ENCODE peak calls at places on chromosomes 7 and 10, in nine cellular contexts. R is Panc1; H is fibroblast of lung; C is endothelial cell of umbilical vein; E is transverse colon; W is lower lobe of right lung; K is SJSA1; X is hepatocyte; Y is CD4-positive, CD25-positive, alpha-beta regulatory T cell. L is an unnamed sample.
A peak's percentile ranks its signal among the peaks of the same experiment; 100 is the strongest.

GRCh38 chr7:5630670-5631069 is 150.8 kb downstream of the RNF216 start:
- DNase-seq in X (no peak), R (no peak), E (no peak), K (no peak), C (no peak), Y (no peak), W (no peak), H (no peak), L (no peak)

GRCh38 chr7:1372671-1373379 is 86.4 kb downstream of the MICALL2 start:
- DNase-seq in Y (no peak), C (no peak), H (no peak), X (no peak), E (no peak), K (no peak), R (no peak), W (no peak), L (no peak)

GRCh38 chr10:470339-471003 is 219.0 kb downstream of the DIP2C start:
- DNase-seq in W (no peak), K (no peak), H (no peak), X (no peak), Y (peak; percentile 31), E (no peak), C (no peak), R (no peak), L (no peak)

GRCh38 chr7:2637066-2637471 is 5.3 kb downstream of the TTYH3 start:
- DNase-seq in H (no peak), K (no peak), E (no peak), X (no peak), Y (no peak), W (no peak), R (no peak), C (no peak), L (no peak)

GRCh38 chr7:107999814-108000560 is 3.0 kb downstream of the LAMB1 start:
- DNase-seq in E (no peak), W (no peak), X (no peak), H (no peak), K (peak; percentile 73), Y (no peak), R (no peak), C (peak; percentile 82), L (no peak)

GRCh38 chr7:89334785-89335184 is 539.2 kb upstream of the TEX47 start:
- DNase-seq in E (no peak), H (no peak), Y (no peak), X (no peak), K (no peak), W (no peak), C (no peak), R (no peak), L (no peak)

GRCh38 chr10:102799691-102800435 is 37.4 kb downstream of the CYP17A1 start:
- DNase-seq in W (no peak), R (no peak), Y (no peak), X (no peak), E (no peak), H (no peak), K (no peak), C (peak; percentile 77), L (no peak)

GRCh38 chr10:1666147-1666546 is 71.2 kb downstream of the ADARB2 start:
- DNase-seq in R (no peak), K (no peak), Y (no peak), X (no peak), W (no peak), E (no peak), H (no peak), C (no peak), L (no peak)

GRCh38 chr7:3159039-3159438 is 115.4 kb upstream of the CARD11 start:
- DNase-seq in K (no peak), E (no peak), H (no peak), R (no peak), C (no peak), Y (no peak), X (no peak), W (no peak), L (no peak)

GRCh38 chr10:109881481-109881880 is 41.8 kb downstream of the XPNPEP1 start:
- DNase-seq in K (no peak), W (no peak), Y (no peak), R (no peak), C (no peak), X (no peak), E (no peak), H (no peak), L (no peak)

GRCh38 chr7:117395743-117396142 is 31.6 kb downstream of the ASZ1 start:
- DNase-seq in R (no peak), X (no peak), H (peak; percentile 71), K (no peak), E (no peak), Y (no peak), C (no peak), W (no peak), L (no peak)

GRCh38 chr10:20797290-20797689 is 99.8 kb downstream of the NEBL start:
- DNase-seq in C (no peak), Y (no peak), W (no peak), R (no peak), E (no peak), X (no peak), H (no peak), K (no peak), L (no peak)

GRCh38 chr10:94546058-94546595 is 539 bp downstream of the HELLS start:
- DNase-seq in C (peak; percentile 65), E (no peak), H (peak; percentile 30), Y (no peak), R (peak; percentile 25), K (no peak), W (no peak), X (no peak), L (no peak)

GRCh38 chr10:49055231-49055850 is 60.0 kb downstream of the VSTM4 start:
- DNase-seq in Y (no peak), X (peak; percentile 22), E (no peak), C (no peak), K (no peak), H (no peak), W (no peak), R (no peak), L (no peak)

GRCh38 chr10:131855396-131855762 is 45.4 kb upstream of the PPP2R2D start:
- DNase-seq in X (no peak), R (no peak), W (no peak), C (no peak), E (no peak), K (no peak), Y (no peak), H (no peak), L (no peak)

GRCh38 chr7:151304856-151305255 is 36.8 kb upstream of the NUB1 start:
- DNase-seq in R (no peak), K (peak; percentile 8), Y (no peak), C (no peak), H (no peak), W (no peak), E (no peak), X (peak; percentile 26), L (no peak)

DNA sequence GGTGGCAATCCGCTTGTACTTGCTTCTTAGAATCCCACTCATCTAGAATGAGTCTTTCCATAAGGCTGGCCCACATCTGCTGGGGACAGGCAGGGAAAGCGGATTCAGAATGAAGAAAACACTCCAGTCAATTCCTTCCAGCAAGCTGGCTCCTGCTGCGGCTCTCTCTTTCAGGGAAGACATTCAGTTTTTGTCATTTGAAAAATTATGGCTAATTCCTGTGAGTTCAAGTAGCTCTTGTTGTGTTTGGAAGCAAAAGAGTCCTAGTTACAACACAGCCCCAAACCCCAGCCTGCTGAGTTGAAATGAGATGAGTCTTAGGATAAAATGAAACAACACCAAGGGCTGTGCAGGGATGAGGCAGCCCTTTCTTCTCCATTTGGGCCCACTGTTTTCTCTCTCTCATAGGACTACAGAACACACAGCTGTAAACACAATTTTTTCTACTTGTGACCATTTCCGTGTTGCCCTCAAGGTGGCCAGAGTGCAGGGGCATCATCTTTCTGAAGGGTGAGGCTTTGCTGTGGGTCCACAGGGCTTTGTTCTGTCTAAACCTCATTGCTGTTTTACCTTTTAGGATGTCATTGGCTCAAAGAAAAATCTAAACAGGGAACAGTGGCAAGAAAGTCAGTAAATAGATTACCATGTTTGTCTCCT is 90.8 kb upstream of the EEPD1 start:
- DNase-seq in X (no peak), Y (no peak), C (no peak), W (no peak), K (no peak), R (no peak), H (peak; percentile 57), E (no peak), L (no peak)
- H3K27me3 ChIP-seq in X (no peaks in the 10 kb centered on the region), Y (peaks cover 2% of the 10 kb centered on the region), C (peaks cover 5% of the 10 kb centered on the region), W (no peaks in the 10 kb centered on the region), K (no peaks in the 10 kb centered on the region), R (no peaks in the 10 kb centered on the region), H (no peaks in the 10 kb centered on the region), E (no peaks in the 10 kb centered on the region), L (no peaks in the 10 kb centered on the region)

GRCh38 chr7:22700559-22701002 is 26.4 kb upstream of the IL6 start:
- DNase-seq in C (peak; percentile 71), E (no peak), H (peak; percentile 76), K (no peak), Y (no peak), R (no peak), X (no peak), W (no peak), L (no peak)
- H3K4me1 ChIP-seq in C (peaks cover 23% of the 10 kb centered on the region), E (no peaks in the 10 kb centered on the region), H (no peaks in the 10 kb centered on the region), K (peaks cover 9% of the 10 kb centered on the region), Y (peaks cover 6% of the 10 kb centered on the region), R (no peaks in the 10 kb centered on the region), X (no peaks in the 10 kb centered on the region), W (peaks cover 28% of the 10 kb centered on the region), L (no peaks in the 10 kb centered on the region)

GRCh38 chr10:62354941-62355340 is 19.2 kb upstream of the ZNF365 start:
- DNase-seq in W (no peak), E (no peak), R (no peak), C (no peak), X (no peak), K (no peak), H (peak; percentile 11), Y (no peak), L (no peak)

GRCh38 chr10:62352356-62352963 is 21.7 kb upstream of the ZNF365 start:
- DNase-seq in C (no peak), Y (no peak), X (no peak), E (no peak), W (no peak), H (peak; percentile 16), K (no peak), R (no peak), L (no peak)

DNA sequence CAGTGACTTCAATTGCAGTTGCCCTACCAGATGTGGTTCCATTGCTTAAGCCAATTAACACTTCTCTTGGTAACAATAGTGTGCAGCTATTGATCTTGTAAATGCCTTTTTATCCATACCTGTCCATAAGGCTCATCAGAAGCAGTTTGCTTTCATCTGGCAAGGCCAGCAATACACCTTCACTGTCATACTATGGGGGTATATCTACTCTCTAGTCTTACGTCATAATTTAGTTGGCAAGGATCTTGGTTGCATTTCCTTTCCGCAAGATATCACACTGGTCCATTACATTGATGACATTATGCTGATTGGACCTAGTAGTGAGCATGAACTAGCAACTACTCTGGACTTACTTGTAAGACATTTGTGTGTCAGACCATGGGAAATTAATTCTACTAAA is 17.7 kb upstream of the ZNF365 start:
- DNase-seq in E (no peak), R (no peak), C (no peak), W (no peak), H (no peak), Y (no peak), X (no peak), K (no peak), L (no peak)
- H3K27me3 ChIP-seq in E (no peaks in the 10 kb centered on the region), R (no peaks in the 10 kb centered on the region), C (no peaks in the 10 kb centered on the region), W (no peaks in the 10 kb centered on the region), H (no peaks in the 10 kb centered on the region), Y (no peaks in the 10 kb centered on the region), X (no peaks in the 10 kb centered on the region), K (no peaks in the 10 kb centered on the region), L (no peaks in the 10 kb centered on the region)

DNA sequence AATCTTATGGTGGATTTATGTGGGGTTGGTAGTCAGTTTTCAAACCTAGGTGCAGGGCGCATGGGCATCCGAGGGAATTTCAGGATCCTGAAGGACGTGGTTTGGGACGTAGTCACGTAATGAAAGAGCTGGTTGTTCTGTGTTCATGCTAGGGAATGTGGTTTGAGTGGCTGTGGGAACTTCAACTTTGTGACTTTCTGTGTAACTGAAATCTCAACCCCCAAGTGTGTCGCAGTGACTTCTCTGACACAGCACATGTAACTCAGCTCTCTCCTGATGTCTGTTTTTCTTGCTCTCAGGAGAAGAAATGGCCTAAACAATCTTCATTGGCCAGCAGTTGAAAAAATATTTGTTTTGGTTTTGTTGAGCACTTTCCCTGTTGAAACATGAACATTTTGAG is 199.0 kb downstream of the PTEN start:
- DNase-seq in K (peak; percentile 43), X (no peak), R (no peak), H (peak; percentile 20), E (no peak), Y (no peak), W (no peak), C (no peak), L (no peak)
- H3K4me1 ChIP-seq in K (peaks cover 19% of the 10 kb centered on the region), X (peaks cover 21% of the 10 kb centered on the region), R (no peaks in the 10 kb centered on the region), H (peaks cover 21% of the 10 kb centered on the region), E (peaks cover 7% of the 10 kb centered on the region), Y (peaks cover 33% of the 10 kb centered on the region), W (peaks cover 57% of the 10 kb centered on the region), C (peaks cover 9% of the 10 kb centered on the region), L (peaks cover 28% of the 10 kb centered on the region)